ENCODE peak calls at places on chromosome 2, in four cellular contexts. T, A, P and I are unnamed samples.

GRCh38 chr2:156933580-156934225 is 323.8 kb upstream of the GALNT5 start:
- DNase-seq in P (no peak), T (no peak), A (no peak), I (no peak)

GRCh38 chr2:67616749-67617148 is 219.6 kb downstream of the ETAA1 start:
- DNase-seq in A (no peak), P (no peak), T (no peak), I (no peak)

GRCh38 chr2:108612153-108612513 is 77.9 kb downstream of the LIMS1 start:
- DNase-seq in T (no peak), A (no peak), P (no peak), I (no peak)

GRCh38 chr2:20623241-20623640 is 27.7 kb downstream of the HS1BP3 start:
- DNase-seq in A (no peak), P (no peak), T (no peak), I (no peak)

GRCh38 chr2:11777066-11777782 is 30.8 kb downstream of the LPIN1 start:
- DNase-seq in P (no peak), A (no peak), T (no peak), I (no peak)

GRCh38 chr2:239640210-239640609 is 239.4 kb upstream of the HDAC4 start:
- DNase-seq in T (no peak), A (no peak), P (no peak), I (peak; percentile 29)

GRCh38 chr2:45761660-45762059 is 110.2 kb downstream of the PRKCE start:
- DNase-seq in A (no peak), P (no peak), T (no peak), I (no peak)

GRCh38 chr2:27809761-27810241 is 38.3 kb downstream of the MRPL33 start:
- DNase-seq in T (peak; percentile 48), A (no peak), P (peak; percentile 93), I (no peak)

GRCh38 chr2:162073776-162074578 is at the start of gene DPP4:
- DNase-seq in A (peak; percentile 72), P (no peak), T (no peak), I (peak; percentile 78)

GRCh38 chr2:17171446-17172049 is 346.7 kb downstream of the RAD51AP2 start:
- DNase-seq in A (peak; percentile 72), P (peak; percentile 1), T (no peak), I (no peak)

GRCh38 chr2:112075490-112076260 is 20.6 kb downstream of the TMEM87B start:
- DNase-seq in A (no peak), P (peak; percentile 6), T (no peak), I (no peak)

GRCh38 chr2:70396589-70396988 is 94.7 kb upstream of the FAM136A start:
- DNase-seq in A (no peak), P (no peak), T (no peak), I (no peak)

GRCh38 chr2:109238580-109238979 is 109.6 kb downstream of the SH3RF3 start:
- DNase-seq in A (no peak), P (peak; percentile 97), T (no peak), I (no peak)

GRCh38 chr2:96773922-96774321 is 13.2 kb downstream of the CNNM4 start:
- DNase-seq in P (no peak), T (no peak), A (no peak), I (no peak)

GRCh38 chr2:109438773-109439191 is 175.0 kb downstream of the SEPTIN10 start:
- DNase-seq in T (peak; percentile 40), P (no peak), A (no peak), I (no peak)

GRCh38 chr2:213281156-213281555 is 3.1 kb upstream of the SPAG16 start:
- DNase-seq in P (no peak), A (no peak), T (no peak), I (no peak)

GRCh38 chr2:217186565-217187218 is 326.8 kb upstream of the TNP1 start:
- DNase-seq in A (no peak), P (no peak), T (no peak), I (no peak)

GRCh38 chr2:120988051-120988707 is 252.5 kb downstream of the GLI2 start:
- DNase-seq in T (no peak), P (no peak), A (no peak), I (no peak)

GRCh38 chr2:240410808-240411207 is 24.7 kb upstream of the GPC1 start:
- DNase-seq in A (no peak), T (no peak), P (no peak), I (peak; percentile 50)

GRCh38 chr2:25411281-25411680 is 69.6 kb upstream of the DNMT3A start:
- DNase-seq in P (no peak), T (no peak), A (no peak), I (no peak)

GRCh38 chr2:193847140-193847539 is 1652.4 kb upstream of the TMEFF2 start:
- DNase-seq in T (no peak), A (no peak), P (no peak), I (no peak)

GRCh38 chr2:69581774-69582581 is 61.6 kb downstream of the AAK1 start:
- DNase-seq in A (no peak), P (peak; percentile 56), T (no peak), I (no peak)

GRCh38 chr2:62325398-62325797 is 129.5 kb downstream of the B3GNT2 start:
- DNase-seq in P (no peak), T (no peak), A (no peak), I (no peak)

GRCh38 chr2:7744827-7745226 is 827.6 kb downstream of the RNF144A start:
- DNase-seq in T (no peak), A (no peak), P (no peak), I (no peak)

GRCh38 chr2:88765154-88765948 is 73.9 kb downstream of the RPIA start:
- DNase-seq in T (no peak), A (peak; percentile 57), P (no peak), I (no peak)

GRCh38 chr2:170966648-170967396 is 37.8 kb downstream of the GORASP2 start:
- DNase-seq in T (no peak), A (no peak), P (peak; percentile 11), I (no peak)

GRCh38 chr2:230067990-230068657 is 600 bp downstream of the SLC16A14 start:
- DNase-seq in A (peak; percentile 79), T (peak; percentile 29), P (peak; percentile 45), I (peak; percentile 77)